ENCODE peak calls at places on chromosomes 11 and 22, in ten cellular contexts. L, W, J, D, S, B, T, R, M and A are unnamed samples.

GRCh38 chr22:40238425-40239344 is 61.0 kb downstream of the TNRC6B start:
- DNase-seq in S (peak; percentile 74), R (no peak), L (no peak), J (no peak), W (no peak), T (peak; percentile 96), M (no peak), D (peak; percentile 91), B (no peak), A (no peak)

GRCh38 chr22:44825310-44826150 is 73.2 kb downstream of the ARHGAP8 start:
- DNase-seq in L (no peak), D (no peak), B (no peak), T (no peak), R (no peak), W (no peak), J (no peak), M (no peak), S (no peak), A (no peak)

GRCh38 chr11:69662021-69662698 is 13.0 kb downstream of the LTO1 start:
- DNase-seq in T (peak; percentile 36), L (peak; percentile 75), R (no peak), J (peak; percentile 55), W (no peak), B (no peak), S (no peak), M (no peak), D (no peak), A (no peak)

GRCh38 chr11:12137938-12138731 is 27.7 kb downstream of the MICAL2 start:
- DNase-seq in L (no peak), J (peak; percentile 47), B (no peak), W (no peak), S (peak; percentile 98), D (peak; percentile 59), M (no peak), T (peak; percentile 67), R (no peak), A (no peak)

GRCh38 chr11:18105802-18106574 is at the start of gene SAAL1:
- DNase-seq in L (peak; percentile 96), T (peak; percentile 85), J (peak; percentile 94), R (peak; percentile 80), S (peak; percentile 67), M (peak; percentile 89), B (peak; percentile 95), W (peak; percentile 66), D (peak; percentile 56), A (peak; percentile 93)

GRCh38 chr11:12518606-12519385 is 141.4 kb downstream of the PARVA start:
- DNase-seq in T (no peak), S (no peak), J (no peak), M (no peak), B (no peak), R (no peak), W (no peak), L (no peak), D (no peak), A (no peak)

GRCh38 chr11:17978553-17979287 is 34.1 kb downstream of the SERGEF start:
- DNase-seq in J (no peak), M (peak; percentile 65), R (no peak), B (peak; percentile 68), W (no peak), D (peak; percentile 48), S (peak; percentile 53), T (peak; percentile 73), L (peak; percentile 89), A (peak; percentile 26)

GRCh38 chr11:71102251-71102995 is 150.0 kb downstream of the SHANK2 start:
- DNase-seq in M (no peak), W (no peak), J (no peak), B (no peak), S (no peak), D (no peak), R (no peak), L (no peak), T (no peak), A (no peak)

GRCh38 chr22:21760640-21761039 is 25.0 kb upstream of the YPEL1 start:
- DNase-seq in M (no peak), W (no peak), D (peak; percentile 46), B (no peak), L (no peak), S (peak; percentile 98), R (peak; percentile 34), J (no peak), T (peak; percentile 46), A (no peak)

GRCh38 chr11:131099013-131099412 is 182.7 kb upstream of the SNX19 start:
- DNase-seq in W (no peak), D (peak; percentile 94), S (peak; percentile 77), B (no peak), M (no peak), J (no peak), L (no peak), T (peak; percentile 80), R (no peak), A (no peak)

GRCh38 chr11:114779189-114779588 is 100.9 kb downstream of the NXPE2 start:
- DNase-seq in W (no peak), D (no peak), L (no peak), S (no peak), M (no peak), J (no peak), R (no peak), B (no peak), T (no peak), A (no peak)

GRCh38 chr11:118398797-118399564 is 2.4 kb upstream of the ATP5MG start:
- DNase-seq in J (no peak), M (no peak), W (no peak), S (peak; percentile 26), L (no peak), D (peak; percentile 46), B (no peak), T (peak; percentile 24), R (peak; percentile 79), A (peak; percentile 54)

GRCh38 chr11:118401880-118402590 is 629 bp downstream of the ATP5MG start:
- DNase-seq in J (no peak), S (peak; percentile 92), W (no peak), R (no peak), B (no peak), L (no peak), T (peak; percentile 93), D (peak; percentile 68), M (no peak), A (no peak)

GRCh38 chr11:118401151-118401879 is at the start of gene ATP5MG:
- DNase-seq in S (peak; percentile 86), B (peak; percentile 95), R (peak; percentile 91), W (peak; percentile 63), J (peak; percentile 95), T (peak; percentile 98), L (peak; percentile 95), D (peak; percentile 79), M (peak; percentile 96), A (peak; percentile 97)

GRCh38 chr11:118397448-118397847 is 4.0 kb upstream of the ATP5MG start:
- DNase-seq in W (no peak), M (no peak), B (no peak), L (no peak), D (no peak), J (no peak), T (no peak), S (no peak), R (no peak), A (no peak)

GRCh38 chr11:118396097-118396501 is 5.3 kb upstream of the ATP5MG start:
- DNase-seq in R (peak; percentile 37), T (no peak), D (no peak), W (no peak), M (no peak), J (no peak), S (no peak), L (no peak), B (no peak), A (no peak)
- H3K36me3 ChIP-seq in R (peaks cover 28% of the 10 kb centered on the region), T (peaks cover 42% of the 10 kb centered on the region), D (peaks cover 8% of the 10 kb centered on the region), W (peaks cover 24% of the 10 kb centered on the region), M (peaks cover 25% of the 10 kb centered on the region), J (peaks cover 73% of the 10 kb centered on the region), S (peaks cover 26% of the 10 kb centered on the region), L (peaks cover 55% of the 10 kb centered on the region), B (peaks cover 36% of the 10 kb centered on the region), A (peaks cover 72% of the 10 kb centered on the region)

DNA sequence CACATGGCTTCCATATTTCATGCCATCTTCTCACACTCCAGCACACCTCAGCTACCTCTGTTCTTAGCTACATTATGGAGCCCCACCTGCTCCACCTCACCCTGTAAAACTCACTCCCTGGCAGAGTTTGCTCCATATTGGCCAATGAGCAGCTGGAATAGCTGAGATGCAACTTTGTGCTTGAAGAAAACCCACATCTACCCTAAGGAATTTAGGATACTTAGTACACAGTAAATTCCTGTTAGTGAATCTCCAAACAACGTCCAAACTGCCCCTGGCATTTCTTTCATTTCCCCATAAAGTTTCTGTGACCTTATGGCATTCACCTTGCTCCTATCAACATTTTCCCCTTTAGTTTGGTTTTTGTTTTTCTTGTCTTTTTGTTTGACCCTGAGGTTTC is 2.2 kb upstream of the VWCE start:
- DNase-seq in W (no peak), J (no peak), L (no peak), B (no peak), S (peak; percentile 18), T (peak; percentile 69), M (no peak), R (no peak), D (peak; percentile 55), A (no peak)
- H3K36me3 ChIP-seq in W (peaks cover 12% of the 10 kb centered on the region), J (peaks cover 44% of the 10 kb centered on the region), L (peaks cover 51% of the 10 kb centered on the region), B (peaks cover 29% of the 10 kb centered on the region), S (peaks cover 34% of the 10 kb centered on the region), T (peaks cover 35% of the 10 kb centered on the region), M (peaks cover 12% of the 10 kb centered on the region), R (peaks cover 27% of the 10 kb centered on the region), D (peaks cover 13% of the 10 kb centered on the region), A (peaks cover 55% of the 10 kb centered on the region)

GRCh38 chr22:41256898-41257260 is 16.1 kb upstream of the CHADL start:
- DNase-seq in S (peak; percentile 27), T (no peak), D (no peak), B (no peak), R (no peak), W (no peak), L (no peak), J (no peak), M (no peak), A (no peak)

GRCh38 chr22:41252365-41252764 is 11.6 kb upstream of the CHADL start:
- DNase-seq in B (no peak), R (no peak), T (no peak), L (no peak), D (no peak), J (no peak), W (no peak), M (no peak), S (no peak), A (no peak)

GRCh38 chr22:41256254-41256897 is 15.6 kb upstream of the CHADL start:
- DNase-seq in M (no peak), T (peak; percentile 86), D (peak; percentile 91), B (no peak), J (no peak), W (no peak), S (peak; percentile 80), R (no peak), L (no peak), A (no peak)

GRCh38 chr22:41257696-41258095 is 17.0 kb upstream of the CHADL start:
- DNase-seq in L (no peak), S (no peak), W (no peak), R (no peak), T (no peak), J (no peak), D (no peak), B (no peak), M (no peak), A (no peak)

GRCh38 chr22:41254230-41254629 is 13.5 kb upstream of the CHADL start:
- DNase-seq in R (no peak), M (no peak), T (no peak), B (no peak), W (no peak), D (no peak), L (no peak), J (no peak), S (no peak), A (no peak)
- H3K36me3 ChIP-seq in R (peaks cover 63% of the 10 kb centered on the region), M (no peaks in the 10 kb centered on the region), T (peaks cover 23% of the 10 kb centered on the region), B (peaks cover 60% of the 10 kb centered on the region), W (peaks cover 33% of the 10 kb centered on the region), D (peaks cover 57% of the 10 kb centered on the region), L (peaks cover 60% of the 10 kb centered on the region), J (peaks cover 85% of the 10 kb centered on the region), S (peaks cover 80% of the 10 kb centered on the region), A (peaks cover 99% of the 10 kb centered on the region)

GRCh38 chr11:61797263-61797944 is 4.7 kb downstream of the FEN1 start:
- DNase-seq in T (peak; percentile 85), D (peak; percentile 75), W (peak; percentile 68), R (peak; percentile 59), S (peak; percentile 88), M (peak; percentile 92), B (peak; percentile 79), J (no peak), L (peak; percentile 87), A (peak; percentile 71)
- H3K36me3 ChIP-seq in T (no peaks in the 10 kb centered on the region), D (peaks cover 2% of the 10 kb centered on the region), W (no peaks in the 10 kb centered on the region), R (peaks cover 6% of the 10 kb centered on the region), S (peaks cover 11% of the 10 kb centered on the region), M (no peaks in the 10 kb centered on the region), B (peaks cover 11% of the 10 kb centered on the region), J (peaks cover 21% of the 10 kb centered on the region), L (peaks cover 63% of the 10 kb centered on the region), A (peaks cover 76% of the 10 kb centered on the region)